ENCODE peak calls at places on chromosomes 6 and 20, in four cellular contexts. A is left ventricle myocardium inferior, Z is lower lobe of right lung, M is SK-N-SH. J is an unnamed sample.

GRCh38 chr6:89789980-89790379 is 29.6 kb downstream of the MDN1 start:
- DNase-seq in M (no peak), A (no peak), Z (no peak), J (no peak)

GRCh38 chr6:6998194-6998569 is 109.6 kb upstream of the RREB1 start:
- DNase-seq in M (no peak), Z (no peak), A (no peak), J (peak; percentile 34)

GRCh38 chr20:12394786-12395185 is 477.1 kb downstream of the BTBD3 start:
- DNase-seq in M (no peak), Z (no peak), A (no peak), J (no peak)

GRCh38 chr6:163630096-163630495 is 215.6 kb downstream of the QKI start:
- DNase-seq in Z (no peak), A (no peak), M (no peak), J (no peak)

GRCh38 chr6:10033223-10033829 is 381.5 kb downstream of the TFAP2A start:
- DNase-seq in A (no peak), Z (no peak), M (no peak), J (peak; percentile 88)

GRCh38 chr6:156390621-156391378 is 386.4 kb upstream of the ARID1B start:
- DNase-seq in M (no peak), Z (no peak), A (no peak), J (no peak)

GRCh38 chr20:57483287-57484050 is 41.5 kb downstream of the CTCFL start:
- DNase-seq in Z (no peak), M (no peak), A (no peak), J (no peak)

GRCh38 chr6:135832186-135832585 is 19.3 kb upstream of the PDE7B start:
- DNase-seq in A (no peak), M (no peak), Z (no peak), J (no peak)

GRCh38 chr6:33809619-33810018 is 5.8 kb upstream of the MLN start:
- DNase-seq in A (no peak), Z (no peak), M (no peak), J (no peak)

GRCh38 chr20:8790442-8791074 is 278.3 kb upstream of the PLCB4 start:
- DNase-seq in M (peak; percentile 50), A (no peak), Z (no peak), J (no peak)

GRCh38 chr6:83096791-83097190 is 29.3 kb downstream of the DOP1A start:
- DNase-seq in Z (no peak), A (no peak), M (no peak), J (no peak)

GRCh38 chr20:63539441-63540370 is 2.5 kb upstream of the PTK6 start:
- DNase-seq in M (no peak), A (no peak), Z (no peak), J (no peak)
- H3K4me1 ChIP-seq in M (no peaks in the 10 kb centered on the region), A (peaks cover 25% of the 10 kb centered on the region), Z (peaks cover 34% of the 10 kb centered on the region), J (no peaks in the 10 kb centered on the region)

DNA sequence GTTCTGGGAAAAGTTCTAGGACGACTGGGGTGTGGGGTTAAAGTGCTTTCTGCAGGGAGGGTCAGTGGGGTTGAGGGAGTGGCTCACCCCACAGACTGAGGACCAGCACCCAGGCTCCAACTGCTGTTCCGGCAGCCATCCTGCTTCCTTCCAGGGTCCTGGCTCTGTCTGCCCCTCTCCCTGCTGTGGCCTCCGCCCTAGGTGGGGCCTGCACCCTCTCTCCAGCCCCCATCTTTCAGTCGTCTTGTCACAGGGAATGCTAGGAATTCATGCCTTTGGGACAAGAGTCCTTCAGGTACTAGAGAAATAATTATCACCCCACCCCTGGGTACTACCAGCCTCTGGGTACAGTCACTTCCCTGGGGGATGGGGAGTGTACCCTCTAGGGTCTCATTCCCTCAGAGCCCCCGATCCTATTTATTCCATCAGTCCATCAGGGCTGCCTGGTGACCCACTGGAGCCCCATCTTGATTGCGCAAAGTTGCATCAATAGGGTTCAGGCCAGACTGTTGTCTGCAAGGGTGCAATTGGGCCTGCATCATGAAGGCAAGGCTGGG is at the start of gene AGER:
- DNase-seq in A (no peak), M (peak; percentile 6), Z (no peak), J (no peak)
- H3K4me1 ChIP-seq in A (peaks cover 92% of the 10 kb centered on the region), M (peaks cover 3% of the 10 kb centered on the region), Z (peaks cover 50% of the 10 kb centered on the region), J (no peaks in the 10 kb centered on the region)

GRCh38 chr6:108581237-108581931 is 20.7 kb downstream of the FOXO3 start:
- DNase-seq in Z (no peak), M (peak; percentile 55), A (no peak), J (peak; percentile 69)
- H3K4me1 ChIP-seq in Z (peaks cover 94% of the 10 kb centered on the region), M (peaks cover 38% of the 10 kb centered on the region), A (peaks cover 98% of the 10 kb centered on the region), J (no peaks in the 10 kb centered on the region)

GRCh38 chr6:31659649-31660223 is 842 bp downstream of the C6orf47 start:
- DNase-seq in Z (no peak), A (no peak), M (no peak), J (no peak)
- H3K4me1 ChIP-seq in Z (peaks cover 60% of the 10 kb centered on the region), A (peaks cover 75% of the 10 kb centered on the region), M (peaks cover 22% of the 10 kb centered on the region), J (peaks cover 6% of the 10 kb centered on the region)

GRCh38 chr20:47578543-47578942 is 76.9 kb downstream of the NCOA3 start:
- DNase-seq in A (no peak), Z (no peak), M (no peak), J (no peak)

GRCh38 chr20:47573586-47573985 is 71.9 kb downstream of the NCOA3 start:
- DNase-seq in M (no peak), Z (no peak), A (no peak), J (no peak)

GRCh38 chr20:47574616-47575401 is 73.1 kb downstream of the NCOA3 start:
- DNase-seq in A (no peak), Z (no peak), M (peak; percentile 62), J (no peak)

GRCh38 chr20:47577271-47577670 is 75.6 kb downstream of the NCOA3 start:
- DNase-seq in M (no peak), Z (no peak), A (no peak), J (no peak)

GRCh38 chr20:47576516-47577033 is 74.9 kb downstream of the NCOA3 start:
- DNase-seq in M (peak; percentile 72), A (peak; percentile 42), Z (peak; percentile 51), J (peak; percentile 55)
- H3K4me1 ChIP-seq in M (peaks cover 41% of the 10 kb centered on the region), A (peaks cover 87% of the 10 kb centered on the region), Z (peaks cover 69% of the 10 kb centered on the region), J (no peaks in the 10 kb centered on the region)

GRCh38 chr20:914727-915498 is 1.2 kb downstream of the ANGPT4 start:
- DNase-seq in A (no peak), Z (no peak), M (no peak), J (peak; percentile 23)
- H3K4me1 ChIP-seq in A (peaks cover 15% of the 10 kb centered on the region), Z (peaks cover 5% of the 10 kb centered on the region), M (no peaks in the 10 kb centered on the region), J (no peaks in the 10 kb centered on the region)

GRCh38 chr20:48826064-48826463 is 1.7 kb downstream of the PREX1 start:
- DNase-seq in A (no peak), Z (no peak), M (no peak), J (no peak)

GRCh38 chr20:48826883-48827771 is 672 bp downstream of the PREX1 start:
- DNase-seq in A (no peak), M (peak; percentile 64), Z (peak; percentile 60), J (peak; percentile 67)

GRCh38 chr20:48828734-48829460 is 1.1 kb upstream of the PREX1 start:
- DNase-seq in A (no peak), M (peak; percentile 37), Z (no peak), J (no peak)

GRCh38 chr20:48829940-48830339 is 2.1 kb upstream of the PREX1 start:
- DNase-seq in A (no peak), M (no peak), Z (no peak), J (no peak)

DNA sequence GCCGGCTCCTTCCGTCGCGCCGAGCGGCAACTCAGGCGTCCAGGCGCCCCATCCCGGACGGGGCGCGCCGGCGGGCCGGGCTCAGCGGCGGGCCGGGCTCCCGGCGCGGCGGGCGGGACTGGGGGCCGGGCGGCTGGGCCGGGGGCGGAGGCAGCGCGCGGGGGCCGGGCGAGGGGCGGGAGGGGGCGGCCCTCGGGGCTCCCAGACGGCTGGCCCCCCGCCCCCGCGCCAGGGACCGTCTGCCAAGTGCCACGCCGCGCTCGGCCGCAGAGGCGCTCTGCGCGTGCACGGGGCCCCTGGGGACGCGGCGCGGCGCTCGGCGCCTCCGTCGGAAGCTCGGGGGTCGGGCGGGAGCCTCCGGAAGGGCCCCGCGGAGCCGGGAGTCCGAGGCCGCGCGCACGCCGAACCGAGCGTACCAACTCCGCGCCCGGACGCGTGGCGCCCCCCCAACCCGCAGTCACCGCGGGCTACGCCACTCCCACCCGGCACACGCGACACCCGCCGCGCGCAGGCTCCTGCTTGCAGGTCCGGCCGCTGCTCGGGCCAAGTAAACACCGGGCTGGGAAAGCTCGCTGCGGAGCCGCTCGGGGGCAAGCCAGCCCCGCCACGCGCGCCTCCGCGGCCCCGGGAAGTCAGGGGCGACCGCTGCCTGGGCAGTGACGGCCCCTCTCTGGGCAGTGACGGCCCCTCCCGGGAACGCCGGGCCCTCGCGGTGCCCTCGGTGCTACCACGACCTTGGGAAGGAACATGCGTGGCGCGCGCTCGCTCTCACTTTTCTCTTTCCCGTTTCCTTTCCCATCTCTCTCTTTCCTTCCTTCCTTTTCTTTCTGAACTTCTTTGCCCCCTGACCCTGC is at the start of gene PREX1:
- DNase-seq in M (peak; percentile 99), Z (peak; percentile 88), A (peak; percentile 86), J (peak; percentile 74)
- H3K4me1 ChIP-seq in M (peaks cover 40% of the 10 kb centered on the region), Z (peaks cover 59% of the 10 kb centered on the region), A (peaks cover 63% of the 10 kb centered on the region), J (peaks cover 2% of the 10 kb centered on the region)

GRCh38 chr6:130138116-130138908 is 84.4 kb downstream of the SAMD3 start:
- DNase-seq in A (no peak), M (no peak), Z (no peak), J (no peak)

GRCh38 chr6:130138909-130139242 is 83.9 kb downstream of the SAMD3 start:
- DNase-seq in A (no peak), Z (no peak), M (no peak), J (no peak)

GRCh38 chr6:130136803-130137202 is 85.9 kb downstream of the SAMD3 start:
- DNase-seq in M (no peak), Z (no peak), A (no peak), J (no peak)

GRCh38 chr6:130132286-130132701 is 90.5 kb downstream of the SAMD3 start:
- DNase-seq in A (no peak), M (no peak), Z (no peak), J (no peak)

DNA sequence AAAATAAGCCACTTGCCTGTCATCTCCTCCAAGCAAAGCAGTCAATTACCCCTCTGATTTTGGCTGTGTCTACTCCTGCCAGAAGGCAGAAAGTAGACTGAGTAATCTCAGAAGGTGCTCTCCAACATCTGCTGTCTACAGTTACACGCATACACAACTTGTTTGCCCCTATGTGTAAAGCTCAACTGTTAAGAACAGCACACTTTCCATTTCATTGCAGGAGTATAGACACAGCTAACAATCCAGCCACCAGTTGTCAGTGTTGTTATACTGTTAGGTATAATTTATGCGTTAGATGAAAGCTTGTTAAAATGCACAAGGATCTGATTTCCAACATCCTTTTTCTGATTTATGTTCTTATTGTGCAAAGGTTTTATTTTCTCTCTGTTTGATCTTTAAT is 88.2 kb downstream of the SAMD3 start:
- DNase-seq in M (no peak), Z (no peak), A (no peak), J (no peak)
- H3K4me1 ChIP-seq in M (peaks cover 2% of the 10 kb centered on the region), Z (no peaks in the 10 kb centered on the region), A (no peaks in the 10 kb centered on the region), J (no peaks in the 10 kb centered on the region)

DNA sequence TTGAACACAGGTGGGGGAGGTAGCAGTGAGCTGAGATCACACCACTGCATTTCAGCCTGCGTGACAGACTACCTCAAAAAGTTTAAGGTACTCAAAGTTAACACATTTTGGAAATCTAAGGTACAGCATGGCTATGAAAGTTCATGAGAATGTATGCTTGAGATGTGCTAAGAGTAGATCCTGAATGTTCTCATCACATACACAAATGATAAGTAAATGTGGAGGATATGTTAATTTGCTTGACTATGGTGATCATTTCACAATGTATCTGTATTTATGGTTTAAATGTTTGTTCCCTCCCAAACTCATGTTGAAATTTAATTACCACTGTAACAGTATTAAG is 20.1 kb upstream of the SERPINB1 start:
- DNase-seq in A (no peak), Z (no peak), M (no peak), J (no peak)
- H3K4me1 ChIP-seq in A (peaks cover 32% of the 10 kb centered on the region), Z (peaks cover 37% of the 10 kb centered on the region), M (peaks cover 17% of the 10 kb centered on the region), J (peaks cover 21% of the 10 kb centered on the region)